ENCODE peak calls at places on chromosomes 2 and 18, in eight cellular contexts. M, H, T, A, K, V, J and C are unnamed samples.

GRCh38 chr2:149601141-149601796 is 13.7 kb upstream of the MMADHC start:
- DNase-seq in M (no peak), H (no peak), T (peak), A (no peak), K (no peak), V (no peak), J (peak), C (no peak)

GRCh38 chr2:102707796-102708713 is 53.8 kb upstream of the TMEM182 start:
- DNase-seq in M (no peak), H (peak), T (no peak), A (no peak), K (no peak), V (no peak), J (no peak), C (no peak)

GRCh38 chr2:239124152-239124899 is 276.4 kb downstream of the TWIST2 start:
- DNase-seq in M (no peak), H (no peak), T (no peak), A (no peak), K (no peak), V (no peak), J (no peak), C (no peak)

GRCh38 chr2:156319811-156320490 is 12.6 kb downstream of the NR4A2 start:
- DNase-seq in M (peak), H (peak), T (peak), A (no peak), K (peak), V (peak), J (peak), C (no peak)

GRCh38 chr2:220959391-220959802 is 612.7 kb downstream of the EPHA4 start:
- DNase-seq in M (no peak), H (no peak), T (no peak), A (no peak), K (no peak), V (peak), J (peak), C (no peak)

GRCh38 chr2:220512419-220512818 is 885.0 kb downstream of the SLC4A3 start:
- DNase-seq in M (no peak), H (peak), T (peak), A (no peak), K (no peak), V (no peak), J (peak), C (no peak)

GRCh38 chr18:45837283-45838070 is 12.0 kb downstream of the SIGLEC15 start:
- DNase-seq in M (peak), H (peak), T (peak), A (no peak), K (peak), V (peak), J (no peak), C (no peak)

GRCh38 chr18:58605027-58606020 is 23.6 kb downstream of the ALPK2 start:
- DNase-seq in M (no peak), H (no peak), T (peak), A (no peak), K (no peak), V (no peak), J (peak), C (no peak)

GRCh38 chr18:51049137-51049536 is 19.1 kb downstream of the SMAD4 start:
- DNase-seq in M (no peak), H (no peak), T (no peak), A (no peak), K (no peak), V (no peak), J (no peak), C (no peak)

GRCh38 chr2:160719116-160719515 is 225.5 kb upstream of the RBMS1 start:
- DNase-seq in M (no peak), H (peak), T (peak), A (no peak), K (no peak), V (no peak), J (peak), C (no peak)

GRCh38 chr2:182324665-182325064 is 102.2 kb downstream of the PDE1A start:
- DNase-seq in M (no peak), H (no peak), T (peak), A (no peak), K (no peak), V (no peak), J (peak), C (no peak)

GRCh38 chr2:105865222-105865913 is 120.7 kb downstream of the NCK2 start:
- DNase-seq in M (no peak), H (no peak), T (peak), A (no peak), K (no peak), V (no peak), J (peak), C (no peak)

GRCh38 chr2:46029332-46029811 is 267.8 kb upstream of the EPAS1 start:
- DNase-seq in M (no peak), H (no peak), T (peak), A (no peak), K (no peak), V (peak), J (peak), C (no peak)

GRCh38 chr2:235047171-235048160 is 95.6 kb downstream of the SH3BP4 start:
- DNase-seq in M (no peak), H (no peak), T (no peak), A (no peak), K (no peak), V (no peak), J (no peak), C (no peak)

GRCh38 chr2:40760071-40760666 is 308.3 kb upstream of the SLC8A1 start:
- DNase-seq in M (peak), H (peak), T (peak), A (peak), K (no peak), V (peak), J (peak), C (no peak)

GRCh38 chr2:71833855-71834554 is 313.7 kb downstream of the CYP26B1 start:
- DNase-seq in M (peak), H (no peak), T (peak), A (no peak), K (no peak), V (peak), J (no peak), C (no peak)

GRCh38 chr2:10534514-10535250 is 86.6 kb upstream of the ODC1 start:
- DNase-seq in M (no peak), H (peak), T (peak), A (no peak), K (no peak), V (no peak), J (peak), C (no peak)

GRCh38 chr2:240322231-240322955 is 113.1 kb upstream of the GPC1 start:
- DNase-seq in M (no peak), H (no peak), T (peak), A (no peak), K (no peak), V (no peak), J (peak), C (no peak)

GRCh38 chr18:6776193-6776592 is 46.7 kb downstream of the ARHGAP28 start:
- DNase-seq in M (no peak), H (no peak), T (peak), A (no peak), K (no peak), V (peak), J (peak), C (no peak)

GRCh38 chr2:136238552-136239346 is 120.8 kb upstream of the CXCR4 start:
- DNase-seq in M (no peak), H (peak), T (peak), A (no peak), K (no peak), V (no peak), J (peak), C (no peak)

GRCh38 chr2:53131416-53131815 is 636.2 kb upstream of the CHAC2 start:
- DNase-seq in M (no peak), H (peak), T (peak), A (peak), K (no peak), V (no peak), J (peak), C (no peak)

GRCh38 chr18:24015897-24016631 is 1.5 kb downstream of the TTC39C start:
- DNase-seq in M (no peak), H (peak), T (peak), A (no peak), K (no peak), V (no peak), J (no peak), C (no peak)
- H3K27ac ChIP-seq in M (no peak), H (no peak), T (peak), A (peak), K (no peak), V (no peak), J (peak), C (peak)

DNA sequence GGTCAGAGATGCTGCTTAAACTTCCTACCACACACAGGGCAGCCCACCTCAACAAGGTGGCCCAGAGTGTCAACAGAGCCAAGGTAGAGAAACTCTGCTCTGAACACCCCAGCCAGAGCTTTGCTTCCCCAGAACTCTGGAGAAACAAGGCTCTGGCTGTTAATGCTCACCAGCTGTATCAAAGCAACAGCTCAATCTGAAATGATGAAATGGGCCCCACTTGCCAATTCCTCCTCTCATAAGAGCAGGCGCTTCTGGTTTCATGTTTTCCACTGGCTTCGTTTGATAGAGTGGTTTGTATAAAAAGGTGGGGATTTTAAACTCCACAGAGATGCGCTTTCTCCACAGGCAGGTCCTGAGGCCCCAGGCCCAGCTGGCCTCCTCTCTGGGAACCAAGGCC is 60.9 kb upstream of the TFCP2L1 start:
- DNase-seq in M (no peak), H (no peak), T (no peak), A (no peak), K (no peak), V (no peak), J (no peak), C (no peak)
- H3K27ac ChIP-seq in M (no peak), H (no peak), T (no peak), A (no peak), K (no peak), V (no peak), J (no peak), C (no peak)

GRCh38 chr2:108612514-108613183 is 78.4 kb downstream of the LIMS1 start:
- DNase-seq in M (no peak), H (no peak), T (no peak), A (no peak), K (peak), V (no peak), J (no peak), C (no peak)
- H3K27ac ChIP-seq in M (no peak), H (no peak), T (no peak), A (no peak), K (peak), V (no peak), J (no peak), C (peak)

GRCh38 chr2:199744260-199744659 is 106.7 kb downstream of the FTCDNL1 start:
- DNase-seq in M (no peak), H (no peak), T (no peak), A (no peak), K (no peak), V (no peak), J (no peak), C (no peak)

GRCh38 chr2:199739413-199740110 is 111.4 kb downstream of the FTCDNL1 start:
- DNase-seq in M (peak), H (peak), T (peak), A (peak), K (peak), V (peak), J (peak), C (no peak)

GRCh38 chr2:199744676-199745075 is 106.3 kb downstream of the FTCDNL1 start:
- DNase-seq in M (no peak), H (no peak), T (no peak), A (no peak), K (no peak), V (no peak), J (no peak), C (no peak)

GRCh38 chr2:199740111-199740428 is 110.9 kb downstream of the FTCDNL1 start:
- DNase-seq in M (no peak), H (no peak), T (no peak), A (no peak), K (no peak), V (no peak), J (no peak), C (no peak)

DNA sequence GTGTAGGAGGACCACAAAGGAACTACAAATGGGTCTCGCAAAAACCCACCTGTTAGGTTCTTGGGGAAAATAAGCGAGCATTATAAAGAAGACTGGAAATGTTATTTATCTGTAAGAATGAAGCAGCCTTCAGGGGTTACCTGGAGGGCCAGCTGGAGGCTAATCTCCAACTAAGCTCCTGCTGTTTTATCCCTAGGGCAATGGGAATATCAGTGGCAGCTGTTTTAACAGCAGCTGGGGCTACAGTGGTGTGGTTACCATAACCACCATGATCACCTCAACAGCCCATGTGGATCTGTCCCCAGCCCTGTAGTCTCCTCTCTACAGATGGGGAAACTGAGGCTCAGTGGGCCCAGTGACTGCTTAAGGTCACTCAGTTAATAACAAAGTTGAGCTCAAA is 108.1 kb downstream of the FTCDNL1 start:
- DNase-seq in M (no peak), H (peak), T (no peak), A (no peak), K (no peak), V (no peak), J (no peak), C (no peak)
- H3K27ac ChIP-seq in M (no peak), H (no peak), T (no peak), A (no peak), K (no peak), V (no peak), J (no peak), C (no peak)

DNA sequence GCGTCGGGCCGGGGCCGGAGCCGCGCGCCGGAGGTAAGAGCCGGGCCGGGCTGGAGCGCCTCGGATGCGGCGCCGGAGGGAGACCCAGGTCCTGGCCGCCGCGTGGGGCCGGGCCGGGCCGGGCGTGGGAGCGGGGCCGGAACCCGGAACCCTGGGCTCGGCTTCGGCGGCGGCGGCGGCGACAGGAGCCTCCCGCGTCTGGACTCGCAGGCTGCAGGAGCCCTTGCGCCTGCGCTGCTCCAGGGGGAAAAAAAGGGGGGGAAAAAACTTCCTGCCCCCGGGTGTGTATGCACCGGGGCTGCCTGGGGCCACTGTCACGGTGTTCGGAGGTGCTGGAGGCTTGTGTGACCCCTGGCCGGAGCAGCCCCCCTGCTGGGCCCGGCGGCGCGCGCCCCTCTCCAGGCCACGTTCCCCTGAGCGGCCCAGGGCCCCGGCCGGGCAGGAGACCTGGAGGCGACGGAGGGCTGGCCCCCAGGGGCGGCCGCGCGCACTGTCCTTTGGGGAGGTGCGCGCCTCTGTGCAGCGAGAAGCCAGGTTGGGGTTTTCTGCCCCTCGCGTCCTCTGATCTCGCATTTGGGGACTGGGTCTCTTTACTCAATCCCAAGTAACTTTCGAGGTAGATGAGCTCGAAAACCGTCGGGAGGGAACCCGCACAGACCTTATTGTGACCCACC is 906 bp downstream of the KLHL29 start:
- DNase-seq in M (no peak), H (peak), T (peak), A (peak), K (no peak), V (peak), J (no peak), C (no peak)
- H3K27ac ChIP-seq in M (no peak), H (no peak), T (peak), A (peak), K (peak), V (no peak), J (peak), C (peak)

GRCh38 chr2:229296016-229296415 is 24.9 kb upstream of the PID1 start:
- DNase-seq in M (no peak), H (no peak), T (peak), A (no peak), K (no peak), V (no peak), J (no peak), C (no peak)
- H3K27ac ChIP-seq in M (no peak), H (no peak), T (no peak), A (no peak), K (no peak), V (no peak), J (no peak), C (no peak)

GRCh38 chr2:232576995-232577394 is 26.5 kb downstream of the EIF4E2 start:
- DNase-seq in M (no peak), H (no peak), T (peak), A (no peak), K (no peak), V (no peak), J (peak), C (no peak)
- H3K27ac ChIP-seq in M (no peak), H (no peak), T (peak), A (no peak), K (no peak), V (no peak), J (no peak), C (no peak)

GRCh38 chr2:164068063-164068462 is 332.3 kb upstream of the FIGN start:
- DNase-seq in M (no peak), H (no peak), T (peak), A (no peak), K (no peak), V (no peak), J (no peak), C (no peak)
- H3K27ac ChIP-seq in M (no peak), H (no peak), T (no peak), A (no peak), K (no peak), V (no peak), J (no peak), C (no peak)